ENCODE peak calls at places on chromosomes 12 and 14, in six cellular contexts. One of them, this sample, is unnamed. For H3K36me3, the result is how much of the 10 kb centered on the place peaks cover.

GRCh38 chr12:27521066-27521465 is 2.9 kb upstream of the PPFIBP1 start:
- DNase-seq in left ventricle myocardium inferior: peak
- DNase-seq in mesendoderm: peak
- DNase-seq in right atrium auricular region: peak
- DNase-seq in neural progenitor cell: no peak
- DNase-seq in transverse colon: no peak
- DNase-seq in this sample: no peak

GRCh38 chr14:20440882-20441281 is 4.9 kb upstream of the KLHL33 start:
- DNase-seq in left ventricle myocardium inferior: no peak
- DNase-seq in mesendoderm: no peak
- DNase-seq in right atrium auricular region: no peak
- DNase-seq in neural progenitor cell: no peak
- DNase-seq in transverse colon: no peak
- DNase-seq in this sample: no peak

GRCh38 chr12:92145481-92145730 is 240 bp downstream of the BTG1 start:
- DNase-seq in left ventricle myocardium inferior: no peak
- DNase-seq in mesendoderm: no peak
- DNase-seq in right atrium auricular region: no peak
- DNase-seq in neural progenitor cell: no peak
- DNase-seq in transverse colon: no peak
- DNase-seq in this sample: no peak

GRCh38 chr14:65101631-65102440 is 481 bp downstream of the MAX start:
- DNase-seq in left ventricle myocardium inferior: peak
- DNase-seq in mesendoderm: peak
- DNase-seq in right atrium auricular region: no peak
- DNase-seq in neural progenitor cell: peak
- DNase-seq in transverse colon: peak
- DNase-seq in this sample: peak

GRCh38 chr12:19572920-19573558 is 133.7 kb downstream of the AEBP2 start:
- DNase-seq in left ventricle myocardium inferior: no peak
- DNase-seq in mesendoderm: peak
- DNase-seq in right atrium auricular region: no peak
- DNase-seq in neural progenitor cell: peak
- DNase-seq in transverse colon: peak
- DNase-seq in this sample: no peak

GRCh38 chr12:47190905-47191304 is 111.1 kb upstream of the AMIGO2 start:
- DNase-seq in left ventricle myocardium inferior: no peak
- DNase-seq in mesendoderm: no peak
- DNase-seq in right atrium auricular region: no peak
- DNase-seq in neural progenitor cell: no peak
- DNase-seq in transverse colon: no peak
- DNase-seq in this sample: no peak

GRCh38 chr12:126668538-126668937 is 1598.4 kb upstream of the TMEM132C start:
- DNase-seq in left ventricle myocardium inferior: no peak
- DNase-seq in mesendoderm: no peak
- DNase-seq in right atrium auricular region: no peak
- DNase-seq in neural progenitor cell: no peak
- DNase-seq in transverse colon: no peak
- DNase-seq in this sample: no peak

GRCh38 chr12:31897791-31898503 is 61.3 kb upstream of the RESF1 start:
- DNase-seq in left ventricle myocardium inferior: peak
- DNase-seq in mesendoderm: peak
- DNase-seq in right atrium auricular region: no peak
- DNase-seq in neural progenitor cell: peak
- DNase-seq in transverse colon: peak
- DNase-seq in this sample: no peak

DNA sequence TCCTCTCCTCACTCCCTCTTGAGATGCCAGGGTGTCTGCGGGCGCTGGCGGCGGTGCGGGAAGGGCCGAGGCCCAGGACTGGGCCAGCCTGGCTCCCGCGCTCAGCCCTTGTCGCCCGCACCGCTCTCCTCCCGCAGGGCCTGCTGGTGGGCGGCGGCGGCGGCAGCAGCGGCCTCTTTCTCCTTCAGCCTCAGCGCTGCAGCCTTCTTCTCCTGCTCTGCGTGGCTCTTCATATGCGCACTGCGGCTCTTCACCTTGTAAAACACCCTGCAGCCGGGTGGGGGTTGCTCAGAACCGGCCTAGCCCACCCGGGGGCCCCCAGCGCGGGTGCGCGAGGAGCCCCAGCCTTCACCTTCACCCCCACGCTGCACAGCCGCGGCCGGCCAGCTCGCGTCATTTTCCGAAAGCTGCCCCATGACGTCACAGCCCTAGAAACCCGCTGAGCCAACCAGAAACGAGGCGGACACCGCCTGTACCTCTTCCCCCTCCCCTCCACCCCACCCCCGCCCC is 4.6 kb upstream of the PNMA1 start:
- DNase-seq in left ventricle myocardium inferior: no peak
- DNase-seq in mesendoderm: peak
- DNase-seq in right atrium auricular region: no peak
- DNase-seq in neural progenitor cell: peak
- DNase-seq in transverse colon: no peak
- DNase-seq in this sample: no peak
- H3K36me3 ChIP-seq in left ventricle myocardium inferior: half or more
- H3K36me3 ChIP-seq in mesendoderm: under half
- H3K36me3 ChIP-seq in right atrium auricular region: half or more
- H3K36me3 ChIP-seq in neural progenitor cell: under half
- H3K36me3 ChIP-seq in transverse colon: under half
- H3K36me3 ChIP-seq in this sample: under half

GRCh38 chr12:4297617-4298016 is 23.4 kb upstream of the TIGAR start:
- DNase-seq in left ventricle myocardium inferior: no peak
- DNase-seq in mesendoderm: no peak
- DNase-seq in right atrium auricular region: no peak
- DNase-seq in neural progenitor cell: no peak
- DNase-seq in transverse colon: no peak
- DNase-seq in this sample: no peak
- H3K36me3 ChIP-seq in left ventricle myocardium inferior: under half
- H3K36me3 ChIP-seq in mesendoderm: under half
- H3K36me3 ChIP-seq in right atrium auricular region: half or more
- H3K36me3 ChIP-seq in neural progenitor cell: under half
- H3K36me3 ChIP-seq in transverse colon: under half
- H3K36me3 ChIP-seq in this sample: under half

GRCh38 chr12:22473212-22473611 is 71.1 kb downstream of the C2CD5 start:
- DNase-seq in left ventricle myocardium inferior: no peak
- DNase-seq in mesendoderm: no peak
- DNase-seq in right atrium auricular region: no peak
- DNase-seq in neural progenitor cell: no peak
- DNase-seq in transverse colon: no peak
- DNase-seq in this sample: no peak
- H3K36me3 ChIP-seq in left ventricle myocardium inferior: half or more
- H3K36me3 ChIP-seq in mesendoderm: under half
- H3K36me3 ChIP-seq in right atrium auricular region: under half
- H3K36me3 ChIP-seq in neural progenitor cell: under half
- H3K36me3 ChIP-seq in transverse colon: under half
- H3K36me3 ChIP-seq in this sample: under half

GRCh38 chr14:67385120-67385519 is 25.0 kb downstream of the EIF2S1 start:
- DNase-seq in left ventricle myocardium inferior: no peak
- DNase-seq in mesendoderm: no peak
- DNase-seq in right atrium auricular region: no peak
- DNase-seq in neural progenitor cell: no peak
- DNase-seq in transverse colon: no peak
- DNase-seq in this sample: no peak
- H3K36me3 ChIP-seq in left ventricle myocardium inferior: half or more
- H3K36me3 ChIP-seq in mesendoderm: under half
- H3K36me3 ChIP-seq in right atrium auricular region: under half
- H3K36me3 ChIP-seq in neural progenitor cell: under half
- H3K36me3 ChIP-seq in transverse colon: under half
- H3K36me3 ChIP-seq in this sample: under half

GRCh38 chr14:44910826-44911225 is 50.9 kb downstream of the KLHL28 start:
- DNase-seq in left ventricle myocardium inferior: no peak
- DNase-seq in mesendoderm: no peak
- DNase-seq in right atrium auricular region: no peak
- DNase-seq in neural progenitor cell: no peak
- DNase-seq in transverse colon: no peak
- DNase-seq in this sample: no peak
- H3K36me3 ChIP-seq in left ventricle myocardium inferior: under half
- H3K36me3 ChIP-seq in mesendoderm: under half
- H3K36me3 ChIP-seq in right atrium auricular region: under half
- H3K36me3 ChIP-seq in neural progenitor cell: under half
- H3K36me3 ChIP-seq in transverse colon: under half
- H3K36me3 ChIP-seq in this sample: under half

GRCh38 chr12:112964915-112965314 is 13.4 kb upstream of the OAS2 start:
- DNase-seq in left ventricle myocardium inferior: no peak
- DNase-seq in mesendoderm: no peak
- DNase-seq in right atrium auricular region: no peak
- DNase-seq in neural progenitor cell: no peak
- DNase-seq in transverse colon: no peak
- DNase-seq in this sample: no peak

GRCh38 chr12:112964067-112964670 is 14.2 kb upstream of the OAS2 start:
- DNase-seq in left ventricle myocardium inferior: no peak
- DNase-seq in mesendoderm: no peak
- DNase-seq in right atrium auricular region: no peak
- DNase-seq in neural progenitor cell: no peak
- DNase-seq in transverse colon: no peak
- DNase-seq in this sample: no peak

GRCh38 chr12:112962561-112962960 is 15.8 kb upstream of the OAS2 start:
- DNase-seq in left ventricle myocardium inferior: no peak
- DNase-seq in mesendoderm: no peak
- DNase-seq in right atrium auricular region: peak
- DNase-seq in neural progenitor cell: no peak
- DNase-seq in transverse colon: no peak
- DNase-seq in this sample: no peak

GRCh38 chr12:112961536-112961935 is 16.8 kb upstream of the OAS2 start:
- DNase-seq in left ventricle myocardium inferior: no peak
- DNase-seq in mesendoderm: no peak
- DNase-seq in right atrium auricular region: no peak
- DNase-seq in neural progenitor cell: no peak
- DNase-seq in transverse colon: no peak
- DNase-seq in this sample: no peak

GRCh38 chr12:112963227-112963861 is 15.0 kb upstream of the OAS2 start:
- DNase-seq in left ventricle myocardium inferior: no peak
- DNase-seq in mesendoderm: no peak
- DNase-seq in right atrium auricular region: no peak
- DNase-seq in neural progenitor cell: peak
- DNase-seq in transverse colon: no peak
- DNase-seq in this sample: no peak
- H3K36me3 ChIP-seq in left ventricle myocardium inferior: half or more
- H3K36me3 ChIP-seq in mesendoderm: under half
- H3K36me3 ChIP-seq in right atrium auricular region: under half
- H3K36me3 ChIP-seq in neural progenitor cell: under half
- H3K36me3 ChIP-seq in transverse colon: under half
- H3K36me3 ChIP-seq in this sample: under half

GRCh38 chr14:68891851-68892660 is 87.0 kb downstream of the ACTN1 start:
- DNase-seq in left ventricle myocardium inferior: no peak
- DNase-seq in mesendoderm: peak
- DNase-seq in right atrium auricular region: no peak
- DNase-seq in neural progenitor cell: no peak
- DNase-seq in transverse colon: no peak
- DNase-seq in this sample: no peak
- H3K36me3 ChIP-seq in left ventricle myocardium inferior: half or more
- H3K36me3 ChIP-seq in mesendoderm: under half
- H3K36me3 ChIP-seq in right atrium auricular region: half or more
- H3K36me3 ChIP-seq in neural progenitor cell: under half
- H3K36me3 ChIP-seq in transverse colon: under half
- H3K36me3 ChIP-seq in this sample: under half

DNA sequence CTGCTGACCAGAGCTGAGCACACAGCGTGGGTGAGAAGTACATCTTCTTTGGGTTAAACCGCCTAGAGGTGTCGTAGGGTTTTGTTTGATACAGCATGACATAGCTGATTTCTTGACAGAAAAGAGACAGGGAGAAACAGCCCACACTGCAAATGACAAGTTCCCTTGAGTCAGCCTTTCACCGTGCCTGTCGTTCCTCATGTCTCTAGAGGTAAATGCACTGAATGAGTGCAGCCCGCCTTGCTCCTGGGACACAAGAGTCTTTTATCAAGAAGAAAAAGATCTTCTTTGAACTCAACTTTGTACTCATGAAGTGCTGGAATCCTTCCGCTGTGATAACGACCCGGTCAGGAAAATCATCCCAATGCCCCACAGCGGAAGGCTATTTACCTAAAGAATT is 77.6 kb downstream of the TMEM132D start:
- DNase-seq in left ventricle myocardium inferior: no peak
- DNase-seq in mesendoderm: peak
- DNase-seq in right atrium auricular region: no peak
- DNase-seq in neural progenitor cell: no peak
- DNase-seq in transverse colon: no peak
- DNase-seq in this sample: no peak
- H3K36me3 ChIP-seq in left ventricle myocardium inferior: under half
- H3K36me3 ChIP-seq in mesendoderm: under half
- H3K36me3 ChIP-seq in right atrium auricular region: under half
- H3K36me3 ChIP-seq in neural progenitor cell: under half
- H3K36me3 ChIP-seq in transverse colon: under half
- H3K36me3 ChIP-seq in this sample: under half

GRCh38 chr14:31162910-31163649 is 44.5 kb downstream of the HECTD1 start:
- DNase-seq in left ventricle myocardium inferior: no peak
- DNase-seq in mesendoderm: no peak
- DNase-seq in right atrium auricular region: no peak
- DNase-seq in neural progenitor cell: no peak
- DNase-seq in transverse colon: no peak
- DNase-seq in this sample: no peak
- H3K36me3 ChIP-seq in left ventricle myocardium inferior: half or more
- H3K36me3 ChIP-seq in mesendoderm: under half
- H3K36me3 ChIP-seq in right atrium auricular region: half or more
- H3K36me3 ChIP-seq in neural progenitor cell: under half
- H3K36me3 ChIP-seq in transverse colon: under half
- H3K36me3 ChIP-seq in this sample: under half

This sample was measured in right lobe of liver.